ENCODE peak calls at places on chromosome 2, in eight cellular contexts. One of them, this sample, is unnamed.

GRCh38 chr2:217325251-217325650 is 465.4 kb upstream of the TNP1 start:
- DNase-seq in K562: no peak
- DNase-seq in fibroblast of lung: no peak
- DNase-seq in right lobe of liver: no peak
- DNase-seq in esophagus squamous epithelium: no peak
- DNase-seq in cardiac fibroblast: no peak
- DNase-seq in spleen: no peak
- DNase-seq in GM12878: no peak
- DNase-seq in this sample: no peak

GRCh38 chr2:142307086-142307485 is 176.3 kb upstream of the LRP1B start:
- DNase-seq in GM12878: no peak
- DNase-seq in K562: no peak
- DNase-seq in esophagus squamous epithelium: no peak
- DNase-seq in cardiac fibroblast: no peak
- DNase-seq in fibroblast of lung: no peak
- DNase-seq in right lobe of liver: no peak
- DNase-seq in spleen: no peak
- DNase-seq in this sample: no peak

GRCh38 chr2:234496835-234497591 is at the start of gene ARL4C:
- DNase-seq in cardiac fibroblast: peak; percentile 63
- DNase-seq in spleen: peak; percentile 92
- DNase-seq in esophagus squamous epithelium: no peak
- DNase-seq in right lobe of liver: peak; percentile 83
- DNase-seq in GM12878: no peak
- DNase-seq in K562: peak; percentile 90
- DNase-seq in fibroblast of lung: peak; percentile 73
- DNase-seq in this sample: no peak

GRCh38 chr2:186693446-186693842 is 416 bp upstream of the FAM171B start:
- DNase-seq in fibroblast of lung: no peak
- DNase-seq in K562: no peak
- DNase-seq in esophagus squamous epithelium: no peak
- DNase-seq in right lobe of liver: no peak
- DNase-seq in cardiac fibroblast: no peak
- DNase-seq in spleen: no peak
- DNase-seq in GM12878: no peak
- DNase-seq in this sample: no peak

GRCh38 chr2:127404466-127405251 is 13.6 kb upstream of the PROC start:
- DNase-seq in right lobe of liver: no peak
- DNase-seq in GM12878: no peak
- DNase-seq in spleen: peak; percentile 44
- DNase-seq in fibroblast of lung: no peak
- DNase-seq in esophagus squamous epithelium: no peak
- DNase-seq in cardiac fibroblast: no peak
- DNase-seq in K562: no peak
- DNase-seq in this sample: peak; percentile 60

GRCh38 chr2:80546766-80547165 is 242.2 kb upstream of the LRRTM1 start:
- DNase-seq in GM12878: no peak
- DNase-seq in K562: no peak
- DNase-seq in spleen: no peak
- DNase-seq in cardiac fibroblast: no peak
- DNase-seq in esophagus squamous epithelium: no peak
- DNase-seq in fibroblast of lung: no peak
- DNase-seq in right lobe of liver: no peak
- DNase-seq in this sample: no peak

GRCh38 chr2:72914226-72915075 is 2.9 kb upstream of the EMX1 start:
- DNase-seq in K562: no peak
- DNase-seq in cardiac fibroblast: no peak
- DNase-seq in fibroblast of lung: no peak
- DNase-seq in esophagus squamous epithelium: no peak
- DNase-seq in spleen: no peak
- DNase-seq in right lobe of liver: no peak
- DNase-seq in GM12878: no peak
- DNase-seq in this sample: no peak

GRCh38 chr2:15115786-15116185 is 445.3 kb downstream of the NBAS start:
- DNase-seq in right lobe of liver: no peak
- DNase-seq in K562: no peak
- DNase-seq in spleen: no peak
- DNase-seq in GM12878: no peak
- DNase-seq in esophagus squamous epithelium: no peak
- DNase-seq in fibroblast of lung: no peak
- DNase-seq in cardiac fibroblast: no peak
- DNase-seq in this sample: no peak

GRCh38 chr2:168978461-168978861 is 52.7 kb downstream of the ABCB11 start:
- DNase-seq in right lobe of liver: peak; percentile 62
- DNase-seq in fibroblast of lung: peak; percentile 22
- DNase-seq in K562: no peak
- DNase-seq in esophagus squamous epithelium: no peak
- DNase-seq in spleen: no peak
- DNase-seq in cardiac fibroblast: no peak
- DNase-seq in GM12878: no peak
- DNase-seq in this sample: no peak

GRCh38 chr2:88074854-88075292 is 7.2 kb downstream of the SMYD1 start:
- DNase-seq in GM12878: no peak
- DNase-seq in cardiac fibroblast: peak; percentile 66
- DNase-seq in fibroblast of lung: peak; percentile 89
- DNase-seq in esophagus squamous epithelium: no peak
- DNase-seq in right lobe of liver: no peak
- DNase-seq in spleen: no peak
- DNase-seq in K562: no peak
- DNase-seq in this sample: no peak

GRCh38 chr2:88127888-88128653 is at the start of gene FABP1:
- DNase-seq in K562: no peak
- DNase-seq in spleen: no peak
- DNase-seq in cardiac fibroblast: no peak
- DNase-seq in fibroblast of lung: no peak
- DNase-seq in esophagus squamous epithelium: no peak
- DNase-seq in right lobe of liver: peak; percentile 80
- DNase-seq in GM12878: no peak
- DNase-seq in this sample: no peak

GRCh38 chr2:234682492-234683228 is 185.8 kb upstream of the ARL4C start:
- DNase-seq in spleen: no peak
- DNase-seq in fibroblast of lung: peak; percentile 70
- DNase-seq in esophagus squamous epithelium: no peak
- DNase-seq in GM12878: no peak
- DNase-seq in right lobe of liver: no peak
- DNase-seq in cardiac fibroblast: peak; percentile 32
- DNase-seq in K562: no peak
- DNase-seq in this sample: no peak

GRCh38 chr2:190221438-190221837 is 98.2 kb downstream of the HIBCH start:
- DNase-seq in K562: no peak
- DNase-seq in GM12878: no peak
- DNase-seq in fibroblast of lung: no peak
- DNase-seq in right lobe of liver: no peak
- DNase-seq in spleen: no peak
- DNase-seq in esophagus squamous epithelium: no peak
- DNase-seq in cardiac fibroblast: no peak
- DNase-seq in this sample: no peak

GRCh38 chr2:130387071-130387400 is 31.2 kb downstream of the PTPN18 start:
- DNase-seq in fibroblast of lung: no peak
- DNase-seq in spleen: no peak
- DNase-seq in GM12878: no peak
- DNase-seq in cardiac fibroblast: no peak
- DNase-seq in K562: no peak
- DNase-seq in right lobe of liver: no peak
- DNase-seq in esophagus squamous epithelium: no peak
- DNase-seq in this sample: no peak

GRCh38 chr2:168559187-168559586 is 103.1 kb downstream of the CERS6 start:
- DNase-seq in GM12878: no peak
- DNase-seq in right lobe of liver: peak; percentile 87
- DNase-seq in K562: no peak
- DNase-seq in fibroblast of lung: no peak
- DNase-seq in cardiac fibroblast: peak; percentile 55
- DNase-seq in esophagus squamous epithelium: no peak
- DNase-seq in spleen: no peak
- DNase-seq in this sample: no peak

GRCh38 chr2:96205238-96205637 is 3.4 kb downstream of the STARD7 start:
- DNase-seq in esophagus squamous epithelium: no peak
- DNase-seq in spleen: no peak
- DNase-seq in fibroblast of lung: peak; percentile 20
- DNase-seq in right lobe of liver: no peak
- DNase-seq in K562: no peak
- DNase-seq in cardiac fibroblast: peak; percentile 43
- DNase-seq in GM12878: no peak
- DNase-seq in this sample: no peak

GRCh38 chr2:221465776-221466175 is 106.3 kb downstream of the EPHA4 start:
- DNase-seq in cardiac fibroblast: no peak
- DNase-seq in GM12878: peak; percentile 15
- DNase-seq in spleen: no peak
- DNase-seq in K562: no peak
- DNase-seq in fibroblast of lung: peak; percentile 70
- DNase-seq in right lobe of liver: no peak
- DNase-seq in esophagus squamous epithelium: no peak
- DNase-seq in this sample: no peak

GRCh38 chr2:45697190-45697589 is 45.7 kb downstream of the PRKCE start:
- DNase-seq in spleen: no peak
- DNase-seq in right lobe of liver: no peak
- DNase-seq in fibroblast of lung: no peak
- DNase-seq in GM12878: no peak
- DNase-seq in K562: no peak
- DNase-seq in cardiac fibroblast: no peak
- DNase-seq in esophagus squamous epithelium: no peak
- DNase-seq in this sample: no peak

GRCh38 chr2:23563673-23564617 is 179.0 kb downstream of the KLHL29 start:
- DNase-seq in cardiac fibroblast: peak; percentile 50
- DNase-seq in fibroblast of lung: peak; percentile 51
- DNase-seq in spleen: no peak
- DNase-seq in GM12878: no peak
- DNase-seq in right lobe of liver: no peak
- DNase-seq in esophagus squamous epithelium: no peak
- DNase-seq in K562: no peak
- DNase-seq in this sample: no peak

GRCh38 chr2:23561544-23561943 is 176.6 kb downstream of the KLHL29 start:
- DNase-seq in esophagus squamous epithelium: no peak
- DNase-seq in K562: no peak
- DNase-seq in cardiac fibroblast: no peak
- DNase-seq in spleen: no peak
- DNase-seq in right lobe of liver: no peak
- DNase-seq in fibroblast of lung: no peak
- DNase-seq in GM12878: no peak
- DNase-seq in this sample: no peak

GRCh38 chr2:23561088-23561487 is 176.1 kb downstream of the KLHL29 start:
- DNase-seq in spleen: no peak
- DNase-seq in GM12878: no peak
- DNase-seq in esophagus squamous epithelium: no peak
- DNase-seq in fibroblast of lung: peak; percentile 55
- DNase-seq in K562: no peak
- DNase-seq in cardiac fibroblast: peak; percentile 47
- DNase-seq in right lobe of liver: no peak
- DNase-seq in this sample: no peak

GRCh38 chr2:23563151-23563550 is 178.2 kb downstream of the KLHL29 start:
- DNase-seq in K562: no peak
- DNase-seq in spleen: no peak
- DNase-seq in esophagus squamous epithelium: no peak
- DNase-seq in cardiac fibroblast: no peak
- DNase-seq in fibroblast of lung: no peak
- DNase-seq in GM12878: no peak
- DNase-seq in right lobe of liver: no peak
- DNase-seq in this sample: no peak

GRCh38 chr2:23562143-23562542 is 177.2 kb downstream of the KLHL29 start:
- DNase-seq in fibroblast of lung: no peak
- DNase-seq in GM12878: no peak
- DNase-seq in esophagus squamous epithelium: no peak
- DNase-seq in cardiac fibroblast: no peak
- DNase-seq in right lobe of liver: no peak
- DNase-seq in spleen: no peak
- DNase-seq in K562: no peak
- DNase-seq in this sample: no peak
- TF ChIP-seq CTCF in fibroblast of lung: no peak
- TF ChIP-seq CTCF in GM12878: no peak
- TF ChIP-seq CTCF in esophagus squamous epithelium: no peak
- TF ChIP-seq CTCF in cardiac fibroblast: no peak
- TF ChIP-seq CTCF in right lobe of liver: no peak
- TF ChIP-seq CTCF in spleen: no peak
- TF ChIP-seq CTCF in K562: no peak
- TF ChIP-seq CTCF in this sample: no peak

GRCh38 chr2:81901017-81901416 is 1596.5 kb upstream of the LRRTM1 start:
- DNase-seq in right lobe of liver: no peak
- DNase-seq in esophagus squamous epithelium: no peak
- DNase-seq in cardiac fibroblast: no peak
- DNase-seq in GM12878: no peak
- DNase-seq in spleen: no peak
- DNase-seq in K562: no peak
- DNase-seq in fibroblast of lung: no peak
- DNase-seq in this sample: no peak
- TF ChIP-seq CTCF in right lobe of liver: no peak
- TF ChIP-seq CTCF in esophagus squamous epithelium: no peak
- TF ChIP-seq CTCF in cardiac fibroblast: no peak
- TF ChIP-seq CTCF in GM12878: no peak
- TF ChIP-seq CTCF in spleen: no peak
- TF ChIP-seq CTCF in K562: no peak
- TF ChIP-seq CTCF in fibroblast of lung: peak; percentile 36
- TF ChIP-seq CTCF in this sample: no peak

DNA sequence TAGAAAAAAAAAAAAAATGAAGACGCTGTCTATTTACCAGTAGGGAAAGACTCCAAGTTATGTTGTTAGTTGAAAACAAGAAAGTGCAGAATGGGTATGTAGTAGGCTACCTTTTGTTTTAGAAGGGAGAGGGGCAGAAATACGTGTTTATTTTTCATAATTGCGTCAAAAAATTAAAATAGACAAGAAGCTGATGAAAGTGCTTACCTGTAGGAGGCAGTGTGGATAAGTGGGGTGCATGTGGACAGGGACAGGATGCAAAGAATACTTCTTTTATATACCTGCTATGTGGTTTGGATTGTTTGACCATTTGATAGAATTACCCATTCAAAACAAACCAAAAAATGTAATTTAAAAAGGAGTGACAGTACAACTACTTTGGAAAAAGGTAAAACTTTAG is 3.0 kb upstream of the GCG start:
- DNase-seq in K562: no peak
- DNase-seq in cardiac fibroblast: no peak
- DNase-seq in fibroblast of lung: no peak
- DNase-seq in GM12878: no peak
- DNase-seq in spleen: no peak
- DNase-seq in esophagus squamous epithelium: no peak
- DNase-seq in right lobe of liver: no peak
- DNase-seq in this sample: no peak
- TF ChIP-seq CTCF in K562: no peak
- TF ChIP-seq CTCF in cardiac fibroblast: peak; percentile 18
- TF ChIP-seq CTCF in fibroblast of lung: no peak
- TF ChIP-seq CTCF in GM12878: no peak
- TF ChIP-seq CTCF in spleen: no peak
- TF ChIP-seq CTCF in esophagus squamous epithelium: no peak
- TF ChIP-seq CTCF in right lobe of liver: no peak
- TF ChIP-seq CTCF in this sample: no peak

DNA sequence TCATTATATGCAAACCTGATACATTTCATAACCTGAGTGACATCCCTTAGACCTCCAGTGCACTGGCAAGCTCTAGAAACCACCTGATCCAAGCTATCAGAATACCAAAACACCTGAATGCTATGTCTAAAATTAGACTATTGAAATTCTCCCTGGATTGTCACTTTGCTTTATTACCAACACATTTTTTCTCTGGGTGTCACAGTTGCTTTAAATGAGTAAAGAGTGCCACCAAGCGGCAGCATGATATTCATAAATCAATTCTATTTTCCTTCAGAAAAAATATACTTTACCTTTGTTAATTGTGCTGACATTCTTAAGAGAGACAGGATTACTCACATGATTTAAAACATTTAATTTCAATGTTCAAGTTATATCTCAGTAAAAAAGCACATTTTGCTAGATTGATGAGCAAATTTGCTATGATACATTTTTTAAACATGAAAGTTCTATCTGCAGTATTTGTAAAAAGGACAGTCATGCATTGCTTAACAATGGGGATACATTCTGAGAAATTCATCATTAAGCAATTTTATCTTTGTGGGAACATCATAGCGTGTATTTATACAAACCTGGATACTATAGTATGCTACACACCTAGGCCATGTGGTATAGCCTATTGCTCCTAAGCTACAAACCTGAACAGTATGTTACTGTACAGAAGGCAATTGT is 338.4 kb upstream of the SLC39A10 start:
- DNase-seq in spleen: no peak
- DNase-seq in right lobe of liver: no peak
- DNase-seq in esophagus squamous epithelium: no peak
- DNase-seq in GM12878: no peak
- DNase-seq in fibroblast of lung: peak; percentile 47
- DNase-seq in cardiac fibroblast: peak; percentile 74
- DNase-seq in K562: peak; percentile 7
- DNase-seq in this sample: no peak
- TF ChIP-seq CTCF in spleen: peak; percentile 70
- TF ChIP-seq CTCF in right lobe of liver: peak; percentile 50
- TF ChIP-seq CTCF in esophagus squamous epithelium: peak; percentile 45
- TF ChIP-seq CTCF in GM12878: peak; percentile 76
- TF ChIP-seq CTCF in fibroblast of lung: peak; percentile 50
- TF ChIP-seq CTCF in cardiac fibroblast: peak; percentile 47
- TF ChIP-seq CTCF in K562: peak; percentile 33
- TF ChIP-seq CTCF in this sample: peak; percentile 73